ENCODE peak calls at places on chromosomes 12 and 14, in eight cellular contexts. One of them, this sample, is unnamed.

GRCh38 chr14:68549966-68550705 is 242.7 kb downstream of the ZFP36L1 start:
- ATAC-seq in activated T-cell treated with anti-CD3 and anti-CD28 coated beads, Interleukin-2, amount 50 U/mL, for 72 hours: no peak
- ATAC-seq in upper lobe of right lung: no peak
- ATAC-seq in gastrocnemius medialis: peak; percentile 28
- ATAC-seq in A549: no peak
- ATAC-seq in CD8-positive, alpha-beta T cell: no peak
- ATAC-seq in K562: no peak
- ATAC-seq in GM12878: no peak
- ATAC-seq in this sample: no peak

GRCh38 chr14:68538641-68539040 is 254.2 kb downstream of the ZFP36L1 start:
- ATAC-seq in GM12878: no peak
- ATAC-seq in activated T-cell treated with anti-CD3 and anti-CD28 coated beads, Interleukin-2, amount 50 U/mL, for 72 hours: no peak
- ATAC-seq in A549: no peak
- ATAC-seq in gastrocnemius medialis: peak; percentile 56
- ATAC-seq in CD8-positive, alpha-beta T cell: no peak
- ATAC-seq in K562: no peak
- ATAC-seq in upper lobe of right lung: no peak
- ATAC-seq in this sample: no peak

GRCh38 chr12:54050479-54050805 is 3.2 kb upstream of the HOXC4 start:
- ATAC-seq in activated T-cell treated with anti-CD3 and anti-CD28 coated beads, Interleukin-2, amount 50 U/mL, for 72 hours: no peak
- ATAC-seq in K562: no peak
- ATAC-seq in A549: no peak
- ATAC-seq in CD8-positive, alpha-beta T cell: no peak
- ATAC-seq in GM12878: no peak
- ATAC-seq in upper lobe of right lung: no peak
- ATAC-seq in gastrocnemius medialis: no peak
- ATAC-seq in this sample: no peak

GRCh38 chr12:88923631-88924030 is 343.4 kb upstream of the KITLG start:
- ATAC-seq in upper lobe of right lung: no peak
- ATAC-seq in CD8-positive, alpha-beta T cell: no peak
- ATAC-seq in A549: no peak
- ATAC-seq in GM12878: no peak
- ATAC-seq in activated T-cell treated with anti-CD3 and anti-CD28 coated beads, Interleukin-2, amount 50 U/mL, for 72 hours: no peak
- ATAC-seq in K562: no peak
- ATAC-seq in gastrocnemius medialis: peak; percentile 56
- ATAC-seq in this sample: no peak

GRCh38 chr12:85190728-85191127 is 89.3 kb upstream of the ALX1 start:
- ATAC-seq in CD8-positive, alpha-beta T cell: no peak
- ATAC-seq in A549: no peak
- ATAC-seq in K562: no peak
- ATAC-seq in gastrocnemius medialis: no peak
- ATAC-seq in GM12878: no peak
- ATAC-seq in activated T-cell treated with anti-CD3 and anti-CD28 coated beads, Interleukin-2, amount 50 U/mL, for 72 hours: no peak
- ATAC-seq in upper lobe of right lung: no peak
- ATAC-seq in this sample: no peak

GRCh38 chr12:117105902-117106301 is 6.7 kb upstream of the TESC start:
- ATAC-seq in K562: peak; percentile 62
- ATAC-seq in activated T-cell treated with anti-CD3 and anti-CD28 coated beads, Interleukin-2, amount 50 U/mL, for 72 hours: peak; percentile 90
- ATAC-seq in CD8-positive, alpha-beta T cell: peak; percentile 84
- ATAC-seq in A549: no peak
- ATAC-seq in upper lobe of right lung: peak; percentile 81
- ATAC-seq in GM12878: peak; percentile 94
- ATAC-seq in gastrocnemius medialis: no peak
- ATAC-seq in this sample: no peak

GRCh38 chr14:41986083-41986645 is 379.5 kb downstream of the LRFN5 start:
- ATAC-seq in activated T-cell treated with anti-CD3 and anti-CD28 coated beads, Interleukin-2, amount 50 U/mL, for 72 hours: no peak
- ATAC-seq in CD8-positive, alpha-beta T cell: no peak
- ATAC-seq in A549: no peak
- ATAC-seq in GM12878: peak; percentile 71
- ATAC-seq in K562: no peak
- ATAC-seq in upper lobe of right lung: no peak
- ATAC-seq in gastrocnemius medialis: no peak
- ATAC-seq in this sample: peak; percentile 63

GRCh38 chr12:9198012-9198411 is 10.2 kb downstream of the PZP start:
- ATAC-seq in activated T-cell treated with anti-CD3 and anti-CD28 coated beads, Interleukin-2, amount 50 U/mL, for 72 hours: peak; percentile 84
- ATAC-seq in A549: no peak
- ATAC-seq in CD8-positive, alpha-beta T cell: no peak
- ATAC-seq in K562: no peak
- ATAC-seq in GM12878: no peak
- ATAC-seq in gastrocnemius medialis: no peak
- ATAC-seq in upper lobe of right lung: no peak
- ATAC-seq in this sample: no peak

GRCh38 chr14:20382526-20382925 is 30.8 kb downstream of the TEP1 start:
- ATAC-seq in gastrocnemius medialis: no peak
- ATAC-seq in CD8-positive, alpha-beta T cell: no peak
- ATAC-seq in activated T-cell treated with anti-CD3 and anti-CD28 coated beads, Interleukin-2, amount 50 U/mL, for 72 hours: no peak
- ATAC-seq in K562: no peak
- ATAC-seq in upper lobe of right lung: no peak
- ATAC-seq in A549: no peak
- ATAC-seq in GM12878: no peak
- ATAC-seq in this sample: no peak

GRCh38 chr12:63276537-63277365 is 125.8 kb upstream of the AVPR1A start:
- ATAC-seq in CD8-positive, alpha-beta T cell: no peak
- ATAC-seq in A549: peak; percentile 96
- ATAC-seq in GM12878: peak; percentile 88
- ATAC-seq in activated T-cell treated with anti-CD3 and anti-CD28 coated beads, Interleukin-2, amount 50 U/mL, for 72 hours: no peak
- ATAC-seq in upper lobe of right lung: peak; percentile 67
- ATAC-seq in gastrocnemius medialis: no peak
- ATAC-seq in K562: peak; percentile 84
- ATAC-seq in this sample: no peak

GRCh38 chr12:108850854-108851573 is 6.4 kb downstream of the SSH1 start:
- ATAC-seq in CD8-positive, alpha-beta T cell: no peak
- ATAC-seq in A549: peak; percentile 81
- ATAC-seq in gastrocnemius medialis: no peak
- ATAC-seq in upper lobe of right lung: peak; percentile 72
- ATAC-seq in activated T-cell treated with anti-CD3 and anti-CD28 coated beads, Interleukin-2, amount 50 U/mL, for 72 hours: no peak
- ATAC-seq in GM12878: peak; percentile 82
- ATAC-seq in K562: peak; percentile 73
- ATAC-seq in this sample: peak; percentile 89

GRCh38 chr14:54742492-54743350 is 159.9 kb downstream of the GCH1 start:
- ATAC-seq in K562: no peak
- ATAC-seq in A549: no peak
- ATAC-seq in activated T-cell treated with anti-CD3 and anti-CD28 coated beads, Interleukin-2, amount 50 U/mL, for 72 hours: peak; percentile 58
- ATAC-seq in GM12878: no peak
- ATAC-seq in CD8-positive, alpha-beta T cell: no peak
- ATAC-seq in upper lobe of right lung: no peak
- ATAC-seq in gastrocnemius medialis: no peak
- ATAC-seq in this sample: no peak

GRCh38 chr12:101064721-101065120 is 145.3 kb downstream of the SLC5A8 start:
- ATAC-seq in upper lobe of right lung: no peak
- ATAC-seq in K562: no peak
- ATAC-seq in CD8-positive, alpha-beta T cell: no peak
- ATAC-seq in GM12878: no peak
- ATAC-seq in activated T-cell treated with anti-CD3 and anti-CD28 coated beads, Interleukin-2, amount 50 U/mL, for 72 hours: no peak
- ATAC-seq in gastrocnemius medialis: no peak
- ATAC-seq in A549: no peak
- ATAC-seq in this sample: no peak

GRCh38 chr12:123056053-123056452 is 75.6 kb downstream of the ARL6IP4 start:
- ATAC-seq in A549: peak; percentile 51
- ATAC-seq in upper lobe of right lung: no peak
- ATAC-seq in CD8-positive, alpha-beta T cell: no peak
- ATAC-seq in activated T-cell treated with anti-CD3 and anti-CD28 coated beads, Interleukin-2, amount 50 U/mL, for 72 hours: no peak
- ATAC-seq in GM12878: no peak
- ATAC-seq in K562: peak; percentile 92
- ATAC-seq in gastrocnemius medialis: peak; percentile 95
- ATAC-seq in this sample: no peak

GRCh38 chr12:116885496-116885895 is 4.3 kb upstream of the HRK start:
- ATAC-seq in gastrocnemius medialis: no peak
- ATAC-seq in upper lobe of right lung: peak; percentile 66
- ATAC-seq in K562: no peak
- ATAC-seq in activated T-cell treated with anti-CD3 and anti-CD28 coated beads, Interleukin-2, amount 50 U/mL, for 72 hours: no peak
- ATAC-seq in CD8-positive, alpha-beta T cell: no peak
- ATAC-seq in GM12878: peak; percentile 46
- ATAC-seq in A549: no peak
- ATAC-seq in this sample: no peak

GRCh38 chr12:39685854-39686608 is 66.4 kb upstream of the ABCD2 start:
- ATAC-seq in GM12878: no peak
- ATAC-seq in K562: no peak
- ATAC-seq in gastrocnemius medialis: no peak
- ATAC-seq in CD8-positive, alpha-beta T cell: no peak
- ATAC-seq in activated T-cell treated with anti-CD3 and anti-CD28 coated beads, Interleukin-2, amount 50 U/mL, for 72 hours: peak; percentile 31
- ATAC-seq in A549: no peak
- ATAC-seq in upper lobe of right lung: no peak
- ATAC-seq in this sample: no peak

GRCh38 chr12:97756066-97756701 is 293.6 kb downstream of the RMST start:
- ATAC-seq in CD8-positive, alpha-beta T cell: no peak
- ATAC-seq in A549: no peak
- ATAC-seq in upper lobe of right lung: no peak
- ATAC-seq in GM12878: no peak
- ATAC-seq in gastrocnemius medialis: no peak
- ATAC-seq in K562: no peak
- ATAC-seq in activated T-cell treated with anti-CD3 and anti-CD28 coated beads, Interleukin-2, amount 50 U/mL, for 72 hours: no peak
- ATAC-seq in this sample: no peak

GRCh38 chr12:98594050-98594853 is 766 bp downstream of the SLC25A3 start:
- ATAC-seq in A549: peak; percentile 40
- ATAC-seq in gastrocnemius medialis: peak; percentile 57
- ATAC-seq in K562: peak; percentile 32
- ATAC-seq in activated T-cell treated with anti-CD3 and anti-CD28 coated beads, Interleukin-2, amount 50 U/mL, for 72 hours: no peak
- ATAC-seq in upper lobe of right lung: peak; percentile 66
- ATAC-seq in GM12878: peak; percentile 34
- ATAC-seq in CD8-positive, alpha-beta T cell: no peak
- ATAC-seq in this sample: peak; percentile 48

GRCh38 chr14:60981626-60982455 is 796 bp downstream of the SLC38A6 start:
- ATAC-seq in gastrocnemius medialis: peak; percentile 47
- ATAC-seq in CD8-positive, alpha-beta T cell: no peak
- ATAC-seq in upper lobe of right lung: peak; percentile 20
- ATAC-seq in K562: peak; percentile 72
- ATAC-seq in A549: peak; percentile 70
- ATAC-seq in GM12878: peak; percentile 45
- ATAC-seq in activated T-cell treated with anti-CD3 and anti-CD28 coated beads, Interleukin-2, amount 50 U/mL, for 72 hours: no peak
- ATAC-seq in this sample: no peak

GRCh38 chr14:72745991-72746980 is 147.6 kb downstream of the DPF3 start:
- ATAC-seq in GM12878: no peak
- ATAC-seq in upper lobe of right lung: no peak
- ATAC-seq in A549: peak; percentile 33
- ATAC-seq in activated T-cell treated with anti-CD3 and anti-CD28 coated beads, Interleukin-2, amount 50 U/mL, for 72 hours: no peak
- ATAC-seq in K562: no peak
- ATAC-seq in gastrocnemius medialis: peak; percentile 80
- ATAC-seq in CD8-positive, alpha-beta T cell: no peak
- ATAC-seq in this sample: no peak

GRCh38 chr12:105587237-105587636 is 256.7 kb downstream of the C12orf75 start:
- ATAC-seq in gastrocnemius medialis: no peak
- ATAC-seq in K562: no peak
- ATAC-seq in upper lobe of right lung: no peak
- ATAC-seq in GM12878: no peak
- ATAC-seq in A549: no peak
- ATAC-seq in CD8-positive, alpha-beta T cell: no peak
- ATAC-seq in activated T-cell treated with anti-CD3 and anti-CD28 coated beads, Interleukin-2, amount 50 U/mL, for 72 hours: no peak
- ATAC-seq in this sample: no peak

GRCh38 chr14:51430600-51430999 is 190.6 kb downstream of the TMX1 start:
- ATAC-seq in K562: no peak
- ATAC-seq in CD8-positive, alpha-beta T cell: no peak
- ATAC-seq in GM12878: peak; percentile 44
- ATAC-seq in activated T-cell treated with anti-CD3 and anti-CD28 coated beads, Interleukin-2, amount 50 U/mL, for 72 hours: no peak
- ATAC-seq in A549: no peak
- ATAC-seq in gastrocnemius medialis: no peak
- ATAC-seq in upper lobe of right lung: no peak
- ATAC-seq in this sample: no peak

GRCh38 chr12:121278450-121279375 is 17.8 kb downstream of the CAMKK2 start:
- ATAC-seq in A549: no peak
- ATAC-seq in upper lobe of right lung: peak; percentile 73
- ATAC-seq in CD8-positive, alpha-beta T cell: no peak
- ATAC-seq in K562: no peak
- ATAC-seq in GM12878: no peak
- ATAC-seq in gastrocnemius medialis: no peak
- ATAC-seq in activated T-cell treated with anti-CD3 and anti-CD28 coated beads, Interleukin-2, amount 50 U/mL, for 72 hours: no peak
- ATAC-seq in this sample: no peak

GRCh38 chr14:66369157-66369706 is 116.9 kb upstream of the CCDC196 start:
- ATAC-seq in CD8-positive, alpha-beta T cell: no peak
- ATAC-seq in GM12878: no peak
- ATAC-seq in gastrocnemius medialis: no peak
- ATAC-seq in activated T-cell treated with anti-CD3 and anti-CD28 coated beads, Interleukin-2, amount 50 U/mL, for 72 hours: no peak
- ATAC-seq in K562: no peak
- ATAC-seq in upper lobe of right lung: no peak
- ATAC-seq in A549: no peak
- ATAC-seq in this sample: no peak

This sample was measured in stimulated activated memory B cell treated with anti-CD40 and anti-IgM and Interleukin-4, amounts not matched to agents 10 μg/mL and 1 μg/mL and 100 μg/mL, for 72 hours.